ENCODE peak calls at places on chromosomes 5 and 9, in four cellular contexts. T is K562, C is HL-60, U is GM12878. A is an unnamed sample.
A peak's percentile ranks its signal among the peaks of the same experiment; 100 is the strongest.

GRCh38 chr9:84862786-84863185 is 193.3 kb downstream of the NTRK2 start:
- DNase-seq in T (no peak), C (no peak), U (no peak), A (no peak)

GRCh38 chr5:39941436-39941835 is 516.7 kb upstream of the DAB2 start:
- DNase-seq in T (no peak), C (no peak), U (no peak), A (no peak)

GRCh38 chr9:89883401-89884341 is 278.9 kb downstream of the GADD45G start:
- DNase-seq in T (no peak), C (no peak), U (no peak), A (no peak)

GRCh38 chr5:118447350-118447749 is 541.0 kb downstream of the DTWD2 start:
- DNase-seq in T (no peak), C (no peak), U (no peak), A (no peak)

GRCh38 chr9:128979111-128979510 is 31.6 kb downstream of the NUP188 start:
- DNase-seq in T (no peak), C (no peak), U (no peak), A (no peak)

GRCh38 chr5:10563940-10564837 is at the start of gene ANKRD33B:
- DNase-seq in T (peak; percentile 92), C (peak; percentile 94), U (no peak), A (peak; percentile 81)

GRCh38 chr5:176817369-176817841 is 7.0 kb downstream of the UNC5A start:
- DNase-seq in T (peak; percentile 31), C (no peak), U (no peak), A (no peak)

GRCh38 chr9:75855509-75855908 is 35.0 kb upstream of the PCSK5 start:
- DNase-seq in T (no peak), C (peak; percentile 7), U (no peak), A (no peak)

GRCh38 chr9:97412628-97413382 is 909 bp downstream of the TDRD7 start:
- DNase-seq in T (no peak), C (peak; percentile 48), U (no peak), A (no peak)

DNA sequence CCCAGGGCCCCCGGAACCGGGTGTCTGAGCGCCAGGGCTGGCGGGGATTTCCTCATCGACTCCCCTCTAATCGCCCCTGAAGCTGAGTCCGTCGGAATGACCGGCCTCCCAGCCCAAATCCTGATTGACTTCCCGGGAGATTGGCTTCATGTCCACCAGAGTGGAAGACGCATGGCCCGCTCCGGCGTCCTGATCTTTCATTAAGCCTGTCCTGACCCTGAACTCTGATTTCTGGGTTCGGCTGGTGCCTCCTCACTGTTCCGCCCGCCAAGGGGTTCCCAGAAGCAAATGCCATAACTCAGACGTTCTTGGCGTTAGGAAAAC is 17.6 kb downstream of the FIBCD1 start:
- DNase-seq in T (peak; percentile 69), C (no peak), U (no peak), A (no peak)
- TF ChIP-seq SPI1 in T (no peak), C (no peak), U (no peak), A (no peak)

GRCh38 chr5:24598926-24599325 is 45.9 kb downstream of the CDH10 start:
- DNase-seq in T (no peak), C (no peak), U (no peak), A (no peak)
- TF ChIP-seq SPI1 in T (no peak), C (no peak), U (no peak), A (no peak)

DNA sequence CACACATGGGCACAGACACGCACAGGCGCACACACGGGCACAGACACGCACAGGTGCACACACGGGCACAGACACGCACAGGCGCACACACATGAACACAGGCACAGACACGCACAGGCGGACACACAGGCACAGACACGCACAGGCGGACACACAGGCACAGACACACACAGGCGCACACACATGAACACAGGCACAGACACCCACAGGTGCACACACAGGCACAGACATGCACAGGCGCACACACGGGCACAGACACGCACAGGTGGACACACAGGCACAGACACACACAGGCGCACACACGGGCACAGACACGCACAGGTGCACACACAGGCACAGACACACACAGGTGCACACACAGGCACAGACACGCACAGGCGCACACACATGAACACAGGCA is 312.8 kb upstream of the IRX1 start:
- DNase-seq in T (no peak), C (no peak), U (no peak), A (no peak)
- TF ChIP-seq SPI1 in T (no peak), C (no peak), U (no peak), A (no peak)

GRCh38 chr5:58462154-58462553 is 2.3 kb upstream of the PLK2 start:
- DNase-seq in T (peak; percentile 9), C (no peak), U (no peak), A (no peak)
- TF ChIP-seq SPI1 in T (no peak), C (no peak), U (peak; percentile 61), A (peak; percentile 9)

GRCh38 chr5:36607114-36607561 is 732 bp downstream of the SLC1A3 start:
- DNase-seq in T (no peak), C (peak; percentile 27), U (no peak), A (no peak)
- TF ChIP-seq SPI1 in T (no peak), C (no peak), U (no peak), A (no peak)

DNA sequence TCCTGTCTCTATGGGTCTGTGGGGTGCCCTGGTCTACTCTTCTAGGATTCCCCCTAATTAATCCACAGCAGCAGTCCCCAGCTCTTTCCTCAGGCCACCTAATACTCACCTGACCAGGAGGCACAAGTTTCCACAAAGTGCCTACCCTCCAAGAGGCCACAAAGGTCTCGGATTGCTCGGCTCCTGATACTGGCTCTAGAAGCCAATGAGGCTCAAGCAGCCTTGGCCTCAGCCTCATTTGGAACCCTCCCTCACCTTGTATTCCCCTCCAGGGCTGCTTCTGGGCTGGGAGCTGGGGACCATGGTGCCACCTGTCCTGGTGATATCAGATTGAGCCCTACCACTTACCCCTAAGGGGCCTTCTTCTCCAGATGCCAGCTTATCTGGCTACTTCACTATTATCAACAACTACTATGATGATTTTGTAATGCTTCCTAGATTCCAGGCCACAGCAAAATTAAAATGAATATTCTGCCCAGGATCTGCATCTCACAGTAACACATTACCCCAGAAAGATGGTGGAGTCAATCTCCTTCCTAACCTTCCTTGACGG is 103.7 kb upstream of the SPOCK1 start:
- DNase-seq in T (no peak), C (no peak), U (no peak), A (no peak)
- TF ChIP-seq SPI1 in T (no peak), C (no peak), U (no peak), A (no peak)

A was measured in GM12891.